ENCODE peak calls at places on chromosome 11, in five cellular contexts. One of them, this sample, is unnamed.

GRCh38 chr11:13289081-13289480 is 11.5 kb downstream of the BMAL1 start:
- DNase-seq in activated CD4-positive, alpha-beta T cell treated with anti-CD3 and anti-CD28 coated beads for 48 hours: no peak
- DNase-seq in left ventricle myocardium inferior: no peak
- DNase-seq in NCI-H1930: no peak
- DNase-seq in NCI-H1105: no peak
- DNase-seq in this sample: no peak

GRCh38 chr11:111977141-111978027 is 40.2 kb downstream of the DIXDC1 start:
- DNase-seq in activated CD4-positive, alpha-beta T cell treated with anti-CD3 and anti-CD28 coated beads for 48 hours: peak; percentile 32
- DNase-seq in left ventricle myocardium inferior: peak; percentile 72
- DNase-seq in NCI-H1930: no peak
- DNase-seq in NCI-H1105: peak; percentile 18
- DNase-seq in this sample: peak; percentile 73

GRCh38 chr11:127639916-127640315 is 639.3 kb upstream of the KIRREL3 start:
- DNase-seq in activated CD4-positive, alpha-beta T cell treated with anti-CD3 and anti-CD28 coated beads for 48 hours: no peak
- DNase-seq in left ventricle myocardium inferior: no peak
- DNase-seq in NCI-H1930: no peak
- DNase-seq in NCI-H1105: no peak
- DNase-seq in this sample: no peak

GRCh38 chr11:8870461-8871282 is 40.3 kb upstream of the AKIP1 start:
- DNase-seq in activated CD4-positive, alpha-beta T cell treated with anti-CD3 and anti-CD28 coated beads for 48 hours: peak; percentile 41
- DNase-seq in left ventricle myocardium inferior: peak; percentile 57
- DNase-seq in NCI-H1930: peak; percentile 42
- DNase-seq in NCI-H1105: peak; percentile 28
- DNase-seq in this sample: peak; percentile 68

GRCh38 chr11:12785901-12786300 is 111.7 kb downstream of the TEAD1 start:
- DNase-seq in activated CD4-positive, alpha-beta T cell treated with anti-CD3 and anti-CD28 coated beads for 48 hours: no peak
- DNase-seq in left ventricle myocardium inferior: no peak
- DNase-seq in NCI-H1930: no peak
- DNase-seq in NCI-H1105: peak; percentile 98
- DNase-seq in this sample: no peak

GRCh38 chr11:67349036-67349435 is 4.3 kb downstream of the POLD4 start:
- DNase-seq in activated CD4-positive, alpha-beta T cell treated with anti-CD3 and anti-CD28 coated beads for 48 hours: no peak
- DNase-seq in left ventricle myocardium inferior: no peak
- DNase-seq in NCI-H1930: no peak
- DNase-seq in NCI-H1105: no peak
- DNase-seq in this sample: no peak

GRCh38 chr11:11975201-11976092 is 33.0 kb downstream of the DKK3 start:
- DNase-seq in activated CD4-positive, alpha-beta T cell treated with anti-CD3 and anti-CD28 coated beads for 48 hours: no peak
- DNase-seq in left ventricle myocardium inferior: no peak
- DNase-seq in NCI-H1930: no peak
- DNase-seq in NCI-H1105: no peak
- DNase-seq in this sample: no peak

GRCh38 chr11:17634776-17635550 is 84.4 kb upstream of the MYOD1 start:
- DNase-seq in activated CD4-positive, alpha-beta T cell treated with anti-CD3 and anti-CD28 coated beads for 48 hours: no peak
- DNase-seq in left ventricle myocardium inferior: no peak
- DNase-seq in NCI-H1930: no peak
- DNase-seq in NCI-H1105: no peak
- DNase-seq in this sample: peak; percentile 15

This sample was measured in GM13976.